ENCODE peak calls at places on chromosome 11, in nine cellular contexts. J, T, K, V, D, C, A, L and O are unnamed samples.
A peak's percentile ranks its signal among the peaks of the same experiment; 100 is the strongest.

GRCh38 chr11:67313125-67313890 is 10.0 kb downstream of the SSH3 start:
- DNase-seq in J (no peak), T (no peak), K (no peak), V (no peak), D (no peak), C (no peak), A (peak; percentile 3), L (no peak), O (no peak)

GRCh38 chr11:93145381-93145780 is 52.4 kb downstream of the SLC36A4 start:
- DNase-seq in J (no peak), T (no peak), K (no peak), V (no peak), D (no peak), C (no peak), A (no peak), L (no peak), O (no peak)

GRCh38 chr11:35875063-35875462 is 68.8 kb upstream of the LDLRAD3 start:
- DNase-seq in J (no peak), T (no peak), K (no peak), V (no peak), D (no peak), C (no peak), A (no peak), L (no peak), O (no peak)

GRCh38 chr11:29612423-29612822 is 404.4 kb downstream of the KCNA4 start:
- DNase-seq in J (no peak), T (no peak), K (no peak), V (no peak), D (no peak), C (no peak), A (no peak), L (no peak), O (no peak)

GRCh38 chr11:92828576-92828975 is 140.9 kb upstream of the MTNR1B start:
- DNase-seq in J (no peak), T (no peak), K (no peak), V (no peak), D (no peak), C (no peak), A (no peak), L (no peak), O (no peak)

GRCh38 chr11:8956860-8957259 is 7.4 kb downstream of the TMEM9B start:
- DNase-seq in J (no peak), T (no peak), K (no peak), V (no peak), D (no peak), C (no peak), A (no peak), L (no peak), O (no peak)

GRCh38 chr11:66820921-66821320 is 22.3 kb upstream of the RCE1 start:
- DNase-seq in J (no peak), T (no peak), K (no peak), V (no peak), D (no peak), C (no peak), A (no peak), L (no peak), O (no peak)

GRCh38 chr11:116454020-116454645 is 318.7 kb downstream of the BUD13 start:
- DNase-seq in J (no peak), T (peak; percentile 27), K (peak; percentile 16), V (peak; percentile 43), D (no peak), C (peak; percentile 40), A (peak; percentile 49), L (no peak), O (no peak)

GRCh38 chr11:87422566-87422965 is 384.8 kb downstream of the TMEM135 start:
- DNase-seq in J (no peak), T (no peak), K (no peak), V (no peak), D (no peak), C (no peak), A (no peak), L (no peak), O (no peak)

GRCh38 chr11:87421422-87421821 is 383.7 kb downstream of the TMEM135 start:
- DNase-seq in J (no peak), T (peak; percentile 11), K (peak; percentile 79), V (peak; percentile 67), D (peak; percentile 27), C (peak; percentile 58), A (no peak), L (peak; percentile 2), O (peak; percentile 68)

GRCh38 chr11:87423161-87423560 is 385.4 kb downstream of the TMEM135 start:
- DNase-seq in J (no peak), T (no peak), K (no peak), V (no peak), D (no peak), C (no peak), A (no peak), L (no peak), O (no peak)

DNA sequence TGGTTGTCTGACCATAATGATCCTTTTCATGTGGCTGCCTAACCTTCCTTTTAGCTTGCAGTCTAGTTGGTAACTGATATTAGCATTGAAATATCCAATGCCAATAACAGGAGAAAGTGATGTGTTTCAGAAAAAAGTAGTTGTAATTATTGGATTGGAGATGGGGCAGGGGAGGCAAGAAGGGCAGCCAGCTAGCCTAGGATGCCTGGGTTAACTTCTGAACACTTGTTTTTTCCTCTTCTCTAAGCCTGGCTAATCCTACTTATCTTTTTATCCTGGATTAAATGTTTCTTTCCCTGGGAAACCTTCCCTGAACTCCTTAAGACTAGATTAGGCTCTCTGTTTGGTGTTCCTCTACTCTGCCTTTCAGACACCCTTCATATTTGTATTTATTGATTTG is 380.2 kb downstream of the TMEM135 start:
- DNase-seq in J (no peak), T (no peak), K (no peak), V (no peak), D (no peak), C (no peak), A (no peak), L (no peak), O (no peak)
- TF ChIP-seq POLR2AphosphoS5 in J (no peak), T (no peak), K (no peak), V (no peak), D (no peak), C (no peak), A (no peak), L (no peak), O (no peak)

GRCh38 chr11:69299572-69299971 is 5.6 kb downstream of the MYEOV start:
- DNase-seq in J (no peak), T (no peak), K (no peak), V (no peak), D (no peak), C (no peak), A (no peak), L (no peak), O (no peak)

GRCh38 chr11:69296890-69297224 is 2.9 kb downstream of the MYEOV start:
- DNase-seq in J (no peak), T (no peak), K (no peak), V (no peak), D (no peak), C (no peak), A (peak; percentile 50), L (no peak), O (no peak)

GRCh38 chr11:69298778-69299461 is 5.0 kb downstream of the MYEOV start:
- DNase-seq in J (no peak), T (no peak), K (no peak), V (no peak), D (no peak), C (no peak), A (no peak), L (no peak), O (no peak)

GRCh38 chr11:69297225-69297925 is 3.4 kb downstream of the MYEOV start:
- DNase-seq in J (peak; percentile 91), T (peak; percentile 74), K (peak; percentile 85), V (peak; percentile 89), D (peak; percentile 91), C (peak; percentile 64), A (peak; percentile 92), L (peak; percentile 78), O (peak; percentile 97)

DNA sequence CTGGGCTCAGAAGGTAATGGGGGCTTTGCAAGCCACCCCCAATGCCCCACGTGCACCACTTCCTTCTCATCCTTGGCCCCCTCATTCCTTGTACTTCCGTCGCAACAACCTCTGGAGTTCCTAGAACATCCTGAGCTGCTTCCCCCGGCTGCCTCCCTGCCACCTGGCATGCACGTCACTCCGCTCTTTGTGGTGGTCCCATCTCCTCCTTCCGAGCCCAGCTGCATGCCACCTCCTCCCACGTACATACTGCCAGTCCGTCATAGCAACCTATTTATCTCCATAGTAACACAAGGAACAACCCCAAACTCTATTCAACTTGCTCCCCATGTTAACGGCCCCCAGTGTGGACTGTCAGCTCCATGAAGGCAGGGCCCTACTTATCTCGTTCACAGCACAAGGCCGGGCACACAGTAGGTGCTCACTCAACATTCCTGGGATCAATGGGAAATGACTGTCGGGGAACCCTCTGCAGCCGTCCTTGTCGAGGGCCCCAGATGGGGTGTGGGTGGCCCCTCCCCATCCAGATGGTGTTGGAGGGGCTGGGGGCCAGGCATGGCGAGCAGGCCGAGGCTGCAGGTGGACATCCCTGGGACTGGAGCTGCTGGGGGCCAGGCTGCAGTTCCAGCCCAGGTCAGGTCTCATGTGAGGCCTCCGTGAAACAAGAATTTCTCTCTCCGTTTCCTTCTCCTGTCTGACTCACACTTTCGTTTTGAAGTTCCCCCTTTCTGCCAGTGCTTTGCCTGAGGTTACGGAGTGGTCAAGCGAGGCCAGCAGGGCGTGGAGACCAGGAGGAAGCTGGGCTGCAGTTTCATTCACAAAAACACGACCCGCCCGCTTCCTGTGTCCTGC is 4.2 kb downstream of the MYEOV start:
- DNase-seq in J (peak; percentile 77), T (peak; percentile 74), K (peak; percentile 37), V (peak; percentile 78), D (peak; percentile 91), C (peak; percentile 20), A (peak; percentile 82), L (peak; percentile 80), O (peak; percentile 78)
- TF ChIP-seq POLR2AphosphoS5 in J (peak; percentile 12), T (peak; percentile 32), K (no peak), V (no peak), D (no peak), C (no peak), A (no peak), L (no peak), O (peak; percentile 72)

DNA sequence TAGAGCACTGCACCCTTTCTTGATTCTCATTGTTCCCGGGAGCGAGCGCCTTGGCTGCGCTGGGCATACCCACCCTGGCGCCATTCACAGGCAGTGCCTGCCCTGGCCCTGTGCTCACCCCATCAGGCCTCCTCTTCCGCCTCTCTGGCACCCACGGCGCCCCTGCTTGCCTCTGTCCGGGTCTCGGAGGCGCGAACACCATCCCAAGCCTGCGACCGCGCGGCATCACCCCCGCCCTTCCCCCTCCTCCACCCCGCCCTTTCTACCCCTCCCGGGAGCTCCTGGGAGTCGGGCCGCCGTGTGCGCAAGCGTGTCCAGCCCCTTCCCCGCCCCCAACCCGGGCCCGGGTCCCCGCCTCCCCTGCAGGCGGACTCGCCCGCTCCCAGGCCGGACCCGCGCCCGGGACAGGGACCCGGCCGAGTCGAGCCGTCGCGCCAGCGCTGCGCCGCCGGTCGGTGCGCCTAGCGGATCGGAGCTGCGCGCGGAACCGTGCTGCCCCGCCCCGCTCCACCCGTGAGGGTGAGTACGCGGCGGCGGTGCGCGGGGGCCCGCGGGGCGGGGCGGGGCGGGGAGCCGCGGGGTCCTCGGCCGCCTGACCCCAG is at the start of gene ST3GAL4:
- DNase-seq in J (peak; percentile 68), T (peak; percentile 87), K (peak; percentile 97), V (peak; percentile 68), D (peak; percentile 11), C (peak; percentile 60), A (peak; percentile 65), L (peak; percentile 82), O (no peak)
- TF ChIP-seq POLR2AphosphoS5 in J (no peak), T (no peak), K (peak; percentile 55), V (no peak), D (no peak), C (peak; percentile 13), A (no peak), L (peak; percentile 53), O (peak; percentile 71)

DNA sequence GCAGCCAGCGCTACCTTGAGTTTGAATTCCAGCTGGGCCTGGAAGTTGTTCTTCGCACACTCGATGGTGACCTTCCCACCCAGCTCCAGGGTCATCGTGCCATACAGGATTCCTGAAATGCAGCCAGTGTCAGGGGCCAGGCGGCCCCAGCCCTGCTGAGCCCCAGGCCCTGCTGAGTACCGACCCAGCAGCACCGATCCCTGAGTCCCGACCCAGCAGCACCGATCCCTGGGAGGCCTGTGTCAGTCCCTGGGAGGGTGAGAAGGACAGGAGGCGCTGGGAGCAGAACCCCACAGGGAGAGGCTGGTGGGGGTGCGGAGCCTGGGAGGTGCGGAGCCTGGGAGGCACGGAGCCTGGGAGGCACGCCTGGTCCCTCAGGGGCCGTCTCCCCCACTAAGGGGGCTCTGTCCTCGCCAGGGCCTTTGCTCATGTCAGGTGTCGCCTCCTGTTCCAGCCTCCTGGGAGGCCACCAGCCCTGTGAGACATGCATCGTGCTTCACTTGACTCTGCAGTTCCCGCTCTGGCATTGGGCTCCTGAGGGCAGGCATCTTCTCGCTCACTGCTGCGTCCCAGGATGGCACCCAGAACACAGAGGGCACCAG is 37.1 kb upstream of the CARS1 start:
- DNase-seq in J (peak; percentile 48), T (no peak), K (no peak), V (no peak), D (no peak), C (no peak), A (peak; percentile 10), L (no peak), O (no peak)
- TF ChIP-seq POLR2AphosphoS5 in J (no peak), T (no peak), K (no peak), V (no peak), D (no peak), C (no peak), A (no peak), L (no peak), O (no peak)